ENCODE peak calls at places on chromosomes 16 and 17, in five cellular contexts. One of them, this sample, is unnamed.

GRCh38 chr17:7312432-7313027 is 2.6 kb downstream of the GPS2 start:
- DNase-seq in activated gamma-delta T cell: no peak
- DNase-seq in A549: no peak
- DNase-seq in stomach: no peak
- DNase-seq in T47D: no peak
- DNase-seq in this sample: no peak

GRCh38 chr16:27379919-27380318 is 22.1 kb upstream of the IL21R start:
- DNase-seq in T47D: no peak
- DNase-seq in activated gamma-delta T cell: no peak
- DNase-seq in stomach: no peak
- DNase-seq in A549: no peak
- DNase-seq in this sample: no peak

GRCh38 chr17:34151081-34151480 is 104.0 kb upstream of the CCL2 start:
- DNase-seq in T47D: no peak
- DNase-seq in stomach: no peak
- DNase-seq in activated gamma-delta T cell: no peak
- DNase-seq in A549: no peak
- DNase-seq in this sample: no peak

GRCh38 chr16:6753553-6753952 is 579.1 kb upstream of the RBFOX1 start:
- DNase-seq in activated gamma-delta T cell: no peak
- DNase-seq in T47D: no peak
- DNase-seq in stomach: no peak
- DNase-seq in A549: no peak
- DNase-seq in this sample: no peak

GRCh38 chr16:65666132-65666869 is 544.4 kb upstream of the CDH11 start:
- DNase-seq in T47D: peak
- DNase-seq in stomach: no peak
- DNase-seq in activated gamma-delta T cell: no peak
- DNase-seq in A549: no peak
- DNase-seq in this sample: peak

GRCh38 chr17:83136931-83137330 is 57.5 kb downstream of the METRNL start:
- DNase-seq in T47D: no peak
- DNase-seq in stomach: no peak
- DNase-seq in activated gamma-delta T cell: no peak
- DNase-seq in A549: no peak
- DNase-seq in this sample: no peak

GRCh38 chr17:6639014-6639650 is 1.4 kb downstream of the KIAA0753 start:
- DNase-seq in stomach: no peak
- DNase-seq in A549: no peak
- DNase-seq in activated gamma-delta T cell: no peak
- DNase-seq in T47D: no peak
- DNase-seq in this sample: no peak

GRCh38 chr16:88686439-88687253 is at the start of gene SNAI3:
- DNase-seq in stomach: peak
- DNase-seq in activated gamma-delta T cell: peak
- DNase-seq in T47D: peak
- DNase-seq in A549: peak
- DNase-seq in this sample: peak

GRCh38 chr16:60788631-60789030 is 1247.6 kb downstream of the CDH8 start:
- DNase-seq in A549: no peak
- DNase-seq in stomach: no peak
- DNase-seq in activated gamma-delta T cell: no peak
- DNase-seq in T47D: no peak
- DNase-seq in this sample: no peak

GRCh38 chr17:32742686-32743538 is 134.0 kb downstream of the MYO1D start:
- DNase-seq in stomach: no peak
- DNase-seq in activated gamma-delta T cell: no peak
- DNase-seq in A549: no peak
- DNase-seq in T47D: no peak
- DNase-seq in this sample: no peak

GRCh38 chr16:46817961-46818360 is 13.0 kb downstream of the C16orf87 start:
- DNase-seq in activated gamma-delta T cell: no peak
- DNase-seq in A549: no peak
- DNase-seq in T47D: no peak
- DNase-seq in stomach: no peak
- DNase-seq in this sample: no peak

GRCh38 chr16:19712418-19713058 is 5.5 kb downstream of the KNOP1 start:
- DNase-seq in A549: no peak
- DNase-seq in stomach: no peak
- DNase-seq in T47D: no peak
- DNase-seq in activated gamma-delta T cell: no peak
- DNase-seq in this sample: no peak

GRCh38 chr17:81481011-81481799 is 31.4 kb downstream of the ACTG1 start:
- DNase-seq in activated gamma-delta T cell: peak
- DNase-seq in T47D: no peak
- DNase-seq in stomach: peak
- DNase-seq in A549: peak
- DNase-seq in this sample: no peak

GRCh38 chr16:80614908-80615696 is 74.3 kb downstream of the DYNLRB2 start:
- DNase-seq in A549: peak
- DNase-seq in stomach: no peak
- DNase-seq in activated gamma-delta T cell: no peak
- DNase-seq in T47D: peak
- DNase-seq in this sample: no peak

GRCh38 chr16:58264961-58265479 is 29.8 kb downstream of the PRSS54 start:
- DNase-seq in T47D: no peak
- DNase-seq in stomach: no peak
- DNase-seq in A549: peak
- DNase-seq in activated gamma-delta T cell: no peak
- DNase-seq in this sample: peak

GRCh38 chr17:17027442-17028058 is 14.7 kb upstream of the MPRIP start:
- DNase-seq in activated gamma-delta T cell: no peak
- DNase-seq in stomach: no peak
- DNase-seq in A549: no peak
- DNase-seq in T47D: no peak
- DNase-seq in this sample: no peak

GRCh38 chr17:4722678-4723240 is 8.5 kb upstream of the MED11 start:
- DNase-seq in stomach: no peak
- DNase-seq in A549: no peak
- DNase-seq in T47D: no peak
- DNase-seq in activated gamma-delta T cell: no peak
- DNase-seq in this sample: no peak

GRCh38 chr17:38877130-38877851 is 7.4 kb downstream of the LASP1 start:
- DNase-seq in stomach: no peak
- DNase-seq in T47D: no peak
- DNase-seq in A549: no peak
- DNase-seq in activated gamma-delta T cell: no peak
- DNase-seq in this sample: no peak

GRCh38 chr16:88633684-88634140 is 4.7 kb upstream of the IL17C start:
- DNase-seq in activated gamma-delta T cell: peak
- DNase-seq in T47D: peak
- DNase-seq in A549: peak
- DNase-seq in stomach: peak
- DNase-seq in this sample: no peak

GRCh38 chr17:66753126-66753920 is 81.6 kb upstream of the CACNG5 start:
- DNase-seq in T47D: no peak
- DNase-seq in activated gamma-delta T cell: no peak
- DNase-seq in stomach: no peak
- DNase-seq in A549: no peak
- DNase-seq in this sample: no peak

GRCh38 chr16:77304134-77304533 is 104.9 kb downstream of the SYCE1L start:
- DNase-seq in A549: no peak
- DNase-seq in T47D: no peak
- DNase-seq in activated gamma-delta T cell: no peak
- DNase-seq in stomach: no peak
- DNase-seq in this sample: no peak

GRCh38 chr17:39634384-39634871 is 2.5 kb upstream of the STARD3 start:
- DNase-seq in activated gamma-delta T cell: no peak
- DNase-seq in stomach: no peak
- DNase-seq in T47D: peak
- DNase-seq in A549: peak
- DNase-seq in this sample: peak

GRCh38 chr16:48912360-48912759 is 302.4 kb upstream of the N4BP1 start:
- DNase-seq in activated gamma-delta T cell: no peak
- DNase-seq in T47D: no peak
- DNase-seq in stomach: no peak
- DNase-seq in A549: no peak
- DNase-seq in this sample: no peak

GRCh38 chr17:20992987-20993862 is 49.6 kb downstream of the USP22 start:
- DNase-seq in activated gamma-delta T cell: no peak
- DNase-seq in stomach: peak
- DNase-seq in T47D: peak
- DNase-seq in A549: peak
- DNase-seq in this sample: peak

GRCh38 chr17:64240741-64241347 is 22.2 kb downstream of the TEX2 start:
- DNase-seq in activated gamma-delta T cell: no peak
- DNase-seq in T47D: no peak
- DNase-seq in stomach: no peak
- DNase-seq in A549: no peak
- DNase-seq in this sample: no peak

GRCh38 chr16:17026600-17027242 is 444.0 kb downstream of the XYLT1 start:
- DNase-seq in A549: no peak
- DNase-seq in T47D: no peak
- DNase-seq in stomach: no peak
- DNase-seq in activated gamma-delta T cell: no peak
- DNase-seq in this sample: no peak

GRCh38 chr16:86088816-86089215 is 189.9 kb downstream of the IRF8 start:
- DNase-seq in stomach: no peak
- DNase-seq in A549: no peak
- DNase-seq in activated gamma-delta T cell: no peak
- DNase-seq in T47D: no peak
- DNase-seq in this sample: no peak

GRCh38 chr17:64498308-64499203 is 1.7 kb upstream of the POLG2 start:
- DNase-seq in activated gamma-delta T cell: no peak
- DNase-seq in A549: no peak
- DNase-seq in T47D: peak
- DNase-seq in stomach: no peak
- DNase-seq in this sample: no peak

GRCh38 chr16:22934786-22935185 is 120.8 kb downstream of the HS3ST2 start:
- DNase-seq in stomach: no peak
- DNase-seq in T47D: no peak
- DNase-seq in A549: no peak
- DNase-seq in activated gamma-delta T cell: no peak
- DNase-seq in this sample: no peak

GRCh38 chr17:65550075-65550635 is 11.3 kb downstream of the AXIN2 start:
- DNase-seq in activated gamma-delta T cell: no peak
- DNase-seq in A549: no peak
- DNase-seq in stomach: no peak
- DNase-seq in T47D: no peak
- DNase-seq in this sample: no peak